ENCODE peak calls at places on chromosomes 12 and 14, in five cellular contexts. U is SK-N-SH, O is MV-4-11, F is endothelial cell, X is fibroblast of mammary gland. E is an unnamed sample.

GRCh38 chr12:102568151-102568815 is 87.9 kb upstream of the IGF1 start:
- DNase-seq in U (no peak), O (no peak), F (no peak), X (peak), E (no peak)

GRCh38 chr12:12327802-12328201 is 22.2 kb downstream of the MANSC1 start:
- DNase-seq in U (peak), O (peak), F (peak), X (peak), E (no peak)

GRCh38 chr12:19757317-19757877 is 318.1 kb downstream of the AEBP2 start:
- DNase-seq in U (peak), O (peak), F (no peak), X (peak), E (no peak)

GRCh38 chr12:49358548-49359141 is 8.6 kb upstream of the SPATS2 start:
- DNase-seq in U (peak), O (peak), F (peak), X (peak), E (no peak)

GRCh38 chr14:23612802-23613201 is 23.4 kb upstream of the DHRS2 start:
- DNase-seq in U (no peak), O (no peak), F (no peak), X (no peak), E (no peak)

GRCh38 chr14:59075503-59075902 is 113.0 kb upstream of the DAAM1 start:
- DNase-seq in U (no peak), O (no peak), F (no peak), X (no peak), E (no peak)

GRCh38 chr14:50001999-50002925 is 109.4 kb downstream of the ARF6 start:
- DNase-seq in U (no peak), O (peak), F (no peak), X (no peak), E (no peak)

GRCh38 chr12:88698471-88698870 is 118.2 kb upstream of the KITLG start:
- DNase-seq in U (peak), O (no peak), F (no peak), X (no peak), E (no peak)

GRCh38 chr14:100778078-100778927 is 47.6 kb upstream of the MEG3 start:
- DNase-seq in U (no peak), O (no peak), F (no peak), X (no peak), E (no peak)

GRCh38 chr14:75025082-75025481 is 22.4 kb downstream of the EIF2B2 start:
- DNase-seq in U (no peak), O (peak), F (no peak), X (no peak), E (no peak)

GRCh38 chr14:65290830-65291229 is 121.7 kb upstream of the FUT8 start:
- DNase-seq in U (no peak), O (peak), F (no peak), X (peak), E (no peak)

GRCh38 chr14:103820382-103820781 is 27.0 kb downstream of the PPP1R13B start:
- DNase-seq in U (no peak), O (no peak), F (no peak), X (no peak), E (no peak)

GRCh38 chr14:77654001-77654431 is 37.6 kb upstream of the SPTLC2 start:
- DNase-seq in U (no peak), O (peak), F (no peak), X (no peak), E (no peak)